ENCODE peak calls at places on chromosomes 12 and 14, in seven cellular contexts. Q is AG09319, C is fibroblast of pulmonary artery, K is cardiac muscle cell, G is BJ, T is pancreas, I is nephron progenitor cell. P is an unnamed sample.

GRCh38 chr12:546920-547845 is 87.4 kb downstream of the B4GALNT3 start:
- DNase-seq in Q (no peak), C (peak; percentile 59), K (peak; percentile 64), I (peak; percentile 83), G (no peak), T (peak; percentile 79), P (no peak)

GRCh38 chr12:6425588-6426531 is 18.9 kb upstream of the CD27 start:
- DNase-seq in I (no peak), G (no peak), K (no peak), T (no peak), Q (no peak), C (no peak), P (no peak)

GRCh38 chr12:107441906-107442305 is 243.7 kb upstream of the PWP1 start:
- DNase-seq in G (no peak), C (peak; percentile 33), I (no peak), Q (no peak), T (no peak), K (peak; percentile 30), P (peak; percentile 46)

GRCh38 chr12:107488666-107489065 is 196.9 kb upstream of the PWP1 start:
- DNase-seq in I (no peak), T (no peak), C (no peak), Q (no peak), G (no peak), K (no peak), P (no peak)

GRCh38 chr12:94983321-94983720 is 20.2 kb downstream of the NDUFA12 start:
- DNase-seq in C (no peak), Q (no peak), K (no peak), T (no peak), G (no peak), I (no peak), P (no peak)

GRCh38 chr14:23601424-23601823 is 22.8 kb upstream of the JPH4 start:
- DNase-seq in C (no peak), K (no peak), T (no peak), Q (no peak), I (no peak), G (no peak), P (no peak)

GRCh38 chr12:71214511-71215285 is 56.9 kb upstream of the TSPAN8 start:
- DNase-seq in K (no peak), T (no peak), G (no peak), I (no peak), C (peak; percentile 7), Q (no peak), P (no peak)

GRCh38 chr14:30559638-30560071 is 697 bp downstream of the G2E3 start:
- DNase-seq in I (peak; percentile 7), G (no peak), T (no peak), K (peak; percentile 33), C (peak; percentile 42), Q (no peak), P (peak; percentile 69)

GRCh38 chr12:54296393-54297121 is 4.3 kb downstream of the NFE2 start:
- DNase-seq in Q (no peak), I (no peak), T (no peak), G (no peak), K (no peak), C (no peak), P (no peak)

GRCh38 chr14:63890553-63890952 is 37.7 kb downstream of the SYNE2 start:
- DNase-seq in T (no peak), K (peak; percentile 29), C (no peak), G (no peak), Q (no peak), I (no peak), P (no peak)

GRCh38 chr12:8687846-8688601 is 9.8 kb upstream of the RIMKLB start:
- DNase-seq in C (peak; percentile 94), T (no peak), I (peak; percentile 51), K (peak; percentile 90), Q (peak; percentile 54), G (no peak), P (peak; percentile 91)

GRCh38 chr12:104737113-104737512 is 221.0 kb downstream of the SLC41A2 start:
- DNase-seq in K (no peak), Q (no peak), C (no peak), T (no peak), I (no peak), G (no peak), P (no peak)

GRCh38 chr12:38384816-38385491 is 68.4 kb downstream of the ALG10B start:
- DNase-seq in G (no peak), T (no peak), Q (no peak), K (no peak), I (peak; percentile 2), C (no peak), P (no peak)

GRCh38 chr12:42982828-42983227 is 393.3 kb upstream of the PRICKLE1 start:
- DNase-seq in C (peak; percentile 4), Q (no peak), G (no peak), T (no peak), I (no peak), K (no peak), P (no peak)

GRCh38 chr12:123860369-123860768 is 98.3 kb downstream of the DNAH10 start:
- DNase-seq in G (no peak), Q (no peak), C (peak; percentile 2), K (no peak), I (no peak), T (no peak), P (no peak)

GRCh38 chr12:79083181-79083580 is 218.6 kb downstream of the SYT1 start:
- DNase-seq in K (peak; percentile 2), G (no peak), Q (no peak), C (peak; percentile 21), T (no peak), I (no peak), P (no peak)

GRCh38 chr12:55072093-55072492 is 52.3 kb downstream of the NEUROD4 start:
- DNase-seq in C (peak; percentile 17), T (peak; percentile 58), K (peak; percentile 17), Q (no peak), G (no peak), I (peak; percentile 27), P (no peak)

GRCh38 chr12:108608616-108609015 is 10.7 kb upstream of the TMEM119 start:
- DNase-seq in Q (no peak), G (no peak), I (no peak), C (no peak), K (no peak), T (no peak), P (no peak)

GRCh38 chr14:103015426-103015825 is 41.9 kb downstream of the CDC42BPB start:
- DNase-seq in K (no peak), I (no peak), T (no peak), C (no peak), G (no peak), Q (no peak), P (no peak)

GRCh38 chr14:39988939-39989338 is 556.7 kb upstream of the FBXO33 start:
- DNase-seq in G (no peak), T (no peak), K (peak; percentile 40), Q (no peak), C (peak; percentile 57), I (no peak), P (peak; percentile 68)

GRCh38 chr12:112168561-112168971 is 43.2 kb downstream of the TRAFD1 start:
- DNase-seq in T (no peak), I (no peak), Q (no peak), G (no peak), C (no peak), K (no peak), P (no peak)

DNA sequence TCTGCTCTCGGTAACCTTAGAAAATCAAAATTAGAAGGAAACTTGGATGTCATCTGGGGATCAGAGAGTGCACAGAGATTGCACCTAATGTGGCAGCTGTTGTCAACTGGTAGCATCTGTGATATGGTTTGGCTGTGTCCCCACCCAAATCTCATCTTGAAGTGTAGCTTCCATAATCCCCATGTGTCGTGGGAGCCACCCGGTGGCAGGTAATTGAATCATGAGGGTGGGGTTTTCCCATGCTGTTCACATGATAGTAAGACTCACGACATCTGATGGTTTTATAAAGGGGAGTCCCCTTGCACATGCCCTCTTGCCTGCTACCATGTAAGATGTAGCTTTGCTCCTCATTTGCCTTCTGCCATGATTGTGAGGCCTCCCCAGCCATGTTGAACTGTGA is 127.7 kb upstream of the SRRM4 start:
- DNase-seq in G (no peak), C (no peak), I (no peak), T (no peak), K (no peak), Q (no peak), P (no peak)
- TF ChIP-seq CTCF in G (no peak), C (no peak), I (peak; percentile 17), T (no peak), K (no peak), Q (no peak), P (no peak)

DNA sequence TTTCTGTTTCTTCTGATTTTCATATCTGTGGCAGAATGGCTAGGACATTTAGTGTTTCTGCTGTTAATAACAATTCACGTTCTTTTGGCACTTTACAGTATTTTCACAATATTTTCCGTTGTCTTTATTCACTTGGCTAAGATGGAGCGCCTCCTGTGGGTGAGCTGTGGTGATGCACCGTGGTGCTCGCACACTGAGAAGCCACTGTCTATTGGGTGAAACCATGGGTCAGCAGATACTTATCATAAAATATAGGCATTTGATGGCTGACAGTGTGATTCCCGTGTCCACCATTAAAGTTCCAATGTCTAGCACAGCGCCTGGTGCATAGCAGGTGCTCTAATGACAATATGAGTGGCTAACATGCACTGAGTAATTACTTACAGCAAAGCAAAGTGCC is 141.8 kb downstream of the VRK1 start:
- DNase-seq in G (no peak), K (no peak), I (peak; percentile 12), Q (no peak), T (no peak), C (no peak), P (no peak)
- TF ChIP-seq CTCF in G (no peak), K (no peak), I (peak; percentile 47), Q (no peak), T (no peak), C (peak; percentile 7), P (no peak)

DNA sequence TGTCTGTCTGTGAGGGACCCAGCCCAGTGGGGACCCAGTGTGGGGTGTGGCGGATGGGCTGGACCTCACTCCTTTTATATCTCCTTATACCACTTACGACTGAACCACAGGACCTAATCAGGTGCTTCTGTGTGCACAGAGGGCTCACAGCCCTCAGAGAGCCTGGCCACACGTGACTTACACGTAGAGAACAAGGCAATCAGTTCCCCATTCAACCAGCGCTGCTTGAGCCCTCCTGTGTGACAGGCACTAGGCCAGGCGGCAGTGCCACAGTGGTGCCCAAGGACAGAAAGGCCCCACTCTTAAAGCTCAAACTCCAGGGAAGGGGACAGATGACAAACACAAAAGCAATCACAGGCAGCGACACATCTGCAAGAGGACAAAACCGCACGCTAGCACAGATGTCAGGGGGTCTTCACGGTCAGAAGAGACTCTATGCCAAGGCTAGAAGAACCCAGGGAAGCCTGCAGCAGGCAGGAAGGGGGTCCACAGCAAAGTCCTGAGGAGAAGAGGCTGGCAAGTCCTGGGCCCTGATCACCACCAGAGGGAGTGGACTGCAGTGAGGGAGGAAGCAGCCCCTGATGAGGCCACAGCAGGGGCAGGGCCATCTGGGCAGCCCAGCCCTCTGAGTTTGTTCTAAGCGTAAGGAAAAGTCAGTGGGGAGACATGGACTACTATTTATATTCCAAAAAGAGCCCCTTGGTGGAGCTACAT is 39.3 kb downstream of the SETD3 start:
- DNase-seq in I (peak; percentile 18), Q (no peak), G (no peak), K (peak; percentile 9), C (no peak), T (no peak), P (no peak)
- TF ChIP-seq CTCF in I (peak; percentile 25), Q (no peak), G (peak; percentile 26), K (peak; percentile 16), C (peak; percentile 20), T (no peak), P (peak; percentile 39)

GRCh38 chr12:117459229-117459628 is 97.8 kb upstream of the NOS1 start:
- DNase-seq in G (no peak), Q (no peak), I (no peak), C (no peak), K (no peak), T (no peak), P (no peak)
- TF ChIP-seq CTCF in G (no peak), Q (no peak), I (no peak), C (no peak), K (no peak), T (no peak), P (no peak)

P was measured in astrocyte of the cerebellum.